ENCODE peak calls at places on chromosomes 12 and 14, in seven cellular contexts. F, R, T, L, I, U and Y are unnamed samples.

GRCh38 chr14:63896278-63896720 is 43.5 kb downstream of the SYNE2 start:
- DNase-seq in U (no peak), L (no peak), I (no peak), R (no peak), T (peak), F (peak), Y (peak)

GRCh38 chr12:51785906-51786305 is 62.6 kb downstream of the FIGNL2 start:
- DNase-seq in I (no peak), T (no peak), U (no peak), F (no peak), L (no peak), R (no peak), Y (no peak)

GRCh38 chr12:123034865-123035264 is 54.4 kb downstream of the ARL6IP4 start:
- DNase-seq in T (no peak), L (no peak), U (peak), R (peak), I (no peak), F (peak), Y (no peak)

GRCh38 chr14:24315807-24316596 is 4.7 kb downstream of the LTB4R start:
- DNase-seq in R (no peak), L (no peak), F (no peak), I (no peak), T (no peak), U (peak), Y (peak)

GRCh38 chr14:81400852-81401251 is 728 bp upstream of the STON2 start:
- DNase-seq in L (no peak), T (peak), I (no peak), R (peak), F (peak), U (peak), Y (peak)

GRCh38 chr14:67806228-67806627 is 10.2 kb downstream of the ZFYVE26 start:
- DNase-seq in R (no peak), F (no peak), I (no peak), T (no peak), L (no peak), U (no peak), Y (no peak)

GRCh38 chr12:52900166-52900895 is 4.5 kb downstream of the KRT8 start:
- DNase-seq in F (no peak), T (no peak), L (no peak), I (no peak), R (no peak), U (no peak), Y (no peak)

GRCh38 chr12:2240984-2241383 is 188.2 kb downstream of the CACNA1C start:
- DNase-seq in I (no peak), T (no peak), R (no peak), F (no peak), U (no peak), L (no peak), Y (no peak)

GRCh38 chr12:8917751-8918150 is 3.4 kb downstream of the PHC1 start:
- DNase-seq in U (no peak), I (no peak), T (no peak), R (no peak), F (no peak), L (no peak), Y (no peak)

GRCh38 chr14:34554540-34555250 is 15.2 kb upstream of the EAPP start:
- DNase-seq in U (no peak), F (no peak), R (peak), I (no peak), T (no peak), L (no peak), Y (no peak)